ENCODE peak calls at places on chromosome 6, in five cellular contexts. X is GM12878, I is GM23248, W is PC-3, Z is NT2/D1. R is an unnamed sample.
A peak's percentile ranks its signal among the peaks of the same experiment; 100 is the strongest.

GRCh38 chr6:75855047-75855446 is 106.0 kb downstream of the MYO6 start:
- DNase-seq in X (no peak), Z (peak; percentile 33), W (peak; percentile 70), I (peak; percentile 79), R (peak; percentile 87)

GRCh38 chr6:2196079-2196679 is 49.2 kb downstream of the GMDS start:
- DNase-seq in X (peak; percentile 13), I (peak; percentile 70), Z (peak; percentile 9), W (peak; percentile 76), R (peak; percentile 74)

GRCh38 chr6:97705568-97705967 is 422.6 kb upstream of the MMS22L start:
- DNase-seq in Z (peak; percentile 8), W (peak; percentile 9), X (no peak), I (peak; percentile 42), R (peak; percentile 61)

GRCh38 chr6:87151786-87152527 is 3.4 kb upstream of the ZNF292 start:
- DNase-seq in X (no peak), I (peak; percentile 75), W (peak; percentile 12), Z (no peak), R (peak; percentile 79)

GRCh38 chr6:136923116-136923953 is 1.2 kb downstream of the SLC35D3 start:
- DNase-seq in X (no peak), I (peak; percentile 12), W (no peak), Z (no peak), R (no peak)

GRCh38 chr6:134472661-134473060 is 154.7 kb upstream of the SGK1 start:
- DNase-seq in I (no peak), X (no peak), Z (no peak), W (no peak), R (no peak)

GRCh38 chr6:13012977-13013680 is 296.6 kb downstream of the PHACTR1 start:
- DNase-seq in I (peak; percentile 12), X (no peak), Z (peak; percentile 22), W (no peak), R (no peak)

GRCh38 chr6:137827411-137827940 is 39.6 kb upstream of the TNFAIP3 start:
- DNase-seq in X (no peak), Z (no peak), I (no peak), W (no peak), R (no peak)

DNA sequence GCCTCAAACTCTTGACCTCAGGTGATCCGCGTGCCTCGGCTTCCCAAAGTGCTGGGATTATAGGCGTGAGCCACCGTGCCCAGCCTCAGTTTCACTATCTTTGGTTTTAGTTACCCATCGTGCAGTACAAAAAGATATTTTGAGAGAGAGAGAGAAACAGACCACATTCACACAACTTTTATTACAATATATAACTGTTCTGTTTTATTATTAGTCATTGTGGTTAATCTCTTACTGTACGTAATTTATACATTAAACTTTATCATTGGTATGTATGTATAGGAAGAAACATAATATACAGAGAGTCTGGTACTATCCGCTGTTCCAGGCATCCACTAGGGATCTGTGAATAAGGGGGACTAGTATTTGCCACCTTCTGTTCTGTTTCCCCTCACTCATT is 29.4 kb upstream of the TAF8 start:
- DNase-seq in X (no peak), W (no peak), I (no peak), Z (no peak), R (no peak)
- H3K4me1 ChIP-seq in X (peaks cover 56% of the 10 kb centered on the region), W (peaks cover 9% of the 10 kb centered on the region), I (peaks cover 5% of the 10 kb centered on the region), Z (peaks cover 2% of the 10 kb centered on the region), R (peaks cover 66% of the 10 kb centered on the region)

GRCh38 chr6:112244428-112244827 is 9.9 kb downstream of the LAMA4 start:
- DNase-seq in I (peak; percentile 47), X (no peak), W (no peak), Z (no peak), R (no peak)

GRCh38 chr6:112243861-112244415 is 10.4 kb downstream of the LAMA4 start:
- DNase-seq in X (no peak), Z (no peak), I (no peak), W (peak; percentile 41), R (no peak)

GRCh38 chr6:112249489-112249888 is 4.9 kb downstream of the LAMA4 start:
- DNase-seq in I (peak; percentile 80), W (no peak), X (no peak), Z (no peak), R (no peak)

GRCh38 chr6:112245511-112246203 is 8.7 kb downstream of the LAMA4 start:
- DNase-seq in Z (no peak), W (no peak), I (peak; percentile 79), X (no peak), R (no peak)

DNA sequence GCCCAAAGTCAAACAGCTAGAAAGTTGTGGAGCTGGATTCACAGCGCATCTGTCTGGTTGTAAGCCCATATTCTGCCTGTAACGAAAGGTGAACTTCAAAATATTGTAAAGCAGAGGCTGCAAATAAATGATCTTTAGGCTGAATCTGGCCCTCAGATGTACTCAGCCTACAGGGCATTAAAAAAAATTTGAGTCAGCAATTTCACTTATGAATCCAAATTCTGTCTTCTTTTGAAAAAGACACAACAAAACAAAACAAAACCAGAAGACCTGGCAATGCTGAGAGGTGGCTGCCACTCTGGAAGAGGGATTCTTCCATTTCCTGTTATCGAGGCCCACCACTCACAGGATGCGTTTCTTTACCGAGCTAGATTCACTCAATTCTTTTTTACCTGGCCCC is 7.1 kb downstream of the LAMA4 start:
- DNase-seq in Z (no peak), W (no peak), I (no peak), X (no peak), R (no peak)
- H3K9ac ChIP-seq in Z (no peak overlapping the region), W (no peak overlapping the region), I (peak overlapping the region; percentile 54), X (no peak overlapping the region), R (no peak overlapping the region)

GRCh38 chr6:38929560-38929959 is 119.0 kb upstream of the GLP1R start:
- DNase-seq in I (no peak), W (no peak), X (no peak), Z (no peak), R (no peak)
- H3K4me1 ChIP-seq in I (no peaks in the 10 kb centered on the region), W (no peaks in the 10 kb centered on the region), X (no peaks in the 10 kb centered on the region), Z (no peaks in the 10 kb centered on the region), R (no peaks in the 10 kb centered on the region)

GRCh38 chr6:41734666-41735426 is 562 bp downstream of the TFEB start:
- DNase-seq in X (no peak), W (peak; percentile 45), I (peak; percentile 79), Z (no peak), R (peak; percentile 96)
- H3K9ac ChIP-seq in X (peak overlapping the region; percentile 80), W (no peak overlapping the region), I (peak overlapping the region; percentile 70), Z (peak overlapping the region; percentile 32), R (peak overlapping the region; percentile 89)

GRCh38 chr6:111779660-111780059 is 93.6 kb downstream of the FYN start:
- DNase-seq in Z (no peak), W (no peak), I (no peak), X (no peak), R (no peak)
- H3K4me1 ChIP-seq in Z (no peaks in the 10 kb centered on the region), W (no peaks in the 10 kb centered on the region), I (peaks cover 46% of the 10 kb centered on the region), X (peaks cover 22% of the 10 kb centered on the region), R (peaks cover 68% of the 10 kb centered on the region)

GRCh38 chr6:154468760-154469159 is 41.7 kb downstream of the CNKSR3 start:
- DNase-seq in Z (no peak), W (no peak), X (no peak), I (no peak), R (no peak)

GRCh38 chr6:154466971-154467679 is 43.4 kb downstream of the CNKSR3 start:
- DNase-seq in Z (no peak), W (no peak), X (no peak), I (no peak), R (no peak)

GRCh38 chr6:154469306-154469935 is 41.1 kb downstream of the CNKSR3 start:
- DNase-seq in I (no peak), X (no peak), W (no peak), Z (no peak), R (no peak)

GRCh38 chr6:154474636-154475428 is 35.7 kb downstream of the CNKSR3 start:
- DNase-seq in I (peak; percentile 91), W (peak; percentile 51), X (no peak), Z (no peak), R (no peak)

GRCh38 chr6:154471609-154472362 is 38.7 kb downstream of the CNKSR3 start:
- DNase-seq in W (no peak), Z (no peak), X (no peak), I (no peak), R (no peak)
- H3K9ac ChIP-seq in W (no peak overlapping the region), Z (no peak overlapping the region), X (no peak overlapping the region), I (no peak overlapping the region), R (no peak overlapping the region)

GRCh38 chr6:111774346-111774703 is 98.9 kb downstream of the FYN start:
- DNase-seq in I (peak; percentile 45), X (no peak), W (no peak), Z (no peak), R (no peak)

GRCh38 chr6:111779031-111779430 is 94.2 kb downstream of the FYN start:
- DNase-seq in I (no peak), W (no peak), X (no peak), Z (no peak), R (no peak)

GRCh38 chr6:111776236-111777189 is 96.7 kb downstream of the FYN start:
- DNase-seq in W (no peak), Z (no peak), X (no peak), I (peak; percentile 57), R (peak; percentile 84)

GRCh38 chr6:111775145-111775936 is 97.9 kb downstream of the FYN start:
- DNase-seq in Z (no peak), X (no peak), I (no peak), W (no peak), R (no peak)

GRCh38 chr6:111777357-111777756 is 95.9 kb downstream of the FYN start:
- DNase-seq in W (no peak), X (no peak), I (no peak), Z (no peak), R (peak; percentile 90)
- H3K4me1 ChIP-seq in W (no peaks in the 10 kb centered on the region), X (peaks cover 22% of the 10 kb centered on the region), I (peaks cover 40% of the 10 kb centered on the region), Z (no peaks in the 10 kb centered on the region), R (peaks cover 81% of the 10 kb centered on the region)

GRCh38 chr6:10896691-10897090 is 9.8 kb downstream of the SYCP2L start:
- DNase-seq in Z (no peak), W (no peak), I (no peak), X (no peak), R (no peak)

GRCh38 chr6:10894958-10895357 is 8.1 kb downstream of the SYCP2L start:
- DNase-seq in X (no peak), Z (no peak), W (no peak), I (no peak), R (no peak)

GRCh38 chr6:10890151-10890550 is 3.3 kb downstream of the SYCP2L start:
- DNase-seq in X (no peak), Z (no peak), I (no peak), W (no peak), R (no peak)

GRCh38 chr6:10891960-10892359 is 5.1 kb downstream of the SYCP2L start:
- DNase-seq in X (no peak), W (no peak), I (no peak), Z (no peak), R (no peak)
- H3K9ac ChIP-seq in X (no peak overlapping the region), W (no peak overlapping the region), I (no peak overlapping the region), Z (no peak overlapping the region), R (no peak overlapping the region)

DNA sequence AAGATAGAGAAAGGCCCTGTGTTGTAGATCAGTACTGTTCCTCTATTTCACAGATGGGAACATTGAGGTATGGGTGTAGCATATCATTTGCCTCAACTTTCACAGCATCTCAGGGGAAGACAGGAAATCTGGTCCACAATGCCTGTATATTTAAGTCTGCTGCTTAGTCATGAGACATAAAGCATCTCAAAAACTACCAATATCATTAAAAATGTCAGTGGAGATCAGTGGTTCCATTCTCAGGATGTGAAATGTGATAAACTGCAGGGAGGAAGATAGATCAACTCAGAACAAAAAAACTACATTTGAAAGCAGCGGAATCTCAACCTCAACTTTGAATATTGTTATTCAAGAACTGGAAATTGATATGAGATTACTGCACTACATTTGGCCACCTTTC is 192.9 kb upstream of the PREP start:
- DNase-seq in I (peak; percentile 17), Z (no peak), X (no peak), W (no peak), R (no peak)
- H3K4me1 ChIP-seq in I (peaks cover 68% of the 10 kb centered on the region), Z (no peaks in the 10 kb centered on the region), X (peaks cover 15% of the 10 kb centered on the region), W (peaks cover 82% of the 10 kb centered on the region), R (no peaks in the 10 kb centered on the region)

R was measured in Karpas-422.